ENCODE peak calls at places on chromosomes 6 and 20, in eight cellular contexts. W is astrocyte of the spinal cord, P is A549, X is fibroblast of mammary gland, V is lung, M is skeletal muscle cell, O is MM.1S, F is upper lobe of left lung. D is an unnamed sample.

GRCh38 chr6:116398366-116399005 is 27.7 kb downstream of the DSE start:
- DNase-seq in P (no peak), V (no peak), O (no peak), W (peak), F (no peak), M (no peak), X (peak), D (no peak)

GRCh38 chr6:36873612-36874011 is 991 bp downstream of the PPIL1 start:
- DNase-seq in V (no peak), X (no peak), W (no peak), P (peak), M (no peak), F (no peak), O (peak), D (no peak)

GRCh38 chr20:41654884-41655283 is 36.7 kb upstream of the CHD6 start:
- DNase-seq in X (peak), M (peak), F (no peak), P (no peak), O (no peak), V (no peak), W (peak), D (no peak)

GRCh38 chr20:53782612-53783246 is 189.1 kb upstream of the ZNF217 start:
- DNase-seq in F (no peak), V (no peak), X (no peak), O (no peak), W (no peak), M (no peak), P (no peak), D (no peak)

GRCh38 chr20:1813101-1813529 is 82.1 kb upstream of the SIRPA start:
- DNase-seq in O (no peak), F (peak), W (peak), P (peak), V (peak), X (peak), M (peak), D (no peak)

GRCh38 chr20:33561981-33562601 is 72.2 kb downstream of the CBFA2T2 start:
- DNase-seq in P (peak), V (peak), F (peak), X (peak), M (peak), W (peak), O (no peak), D (no peak)

GRCh38 chr6:132236744-132237143 is 164.5 kb downstream of the MOXD1 start:
- DNase-seq in X (peak), F (no peak), M (peak), W (peak), O (no peak), P (no peak), V (no peak), D (no peak)

GRCh38 chr6:22709804-22710203 is 140.4 kb downstream of the HDGFL1 start:
- DNase-seq in O (no peak), M (no peak), F (no peak), P (no peak), X (peak), W (no peak), V (no peak), D (no peak)

GRCh38 chr20:37702643-37703337 is 9.0 kb downstream of the CTNNBL1 start:
- DNase-seq in O (no peak), P (no peak), W (no peak), M (no peak), V (no peak), X (no peak), F (no peak), D (no peak)

GRCh38 chr6:163367388-163368183 is 46.9 kb upstream of the QKI start:
- DNase-seq in P (no peak), W (peak), V (peak), F (peak), M (no peak), O (no peak), X (no peak), D (no peak)

GRCh38 chr6:75602897-75603395 is 1.3 kb downstream of the SENP6 start:
- DNase-seq in W (peak), V (no peak), F (no peak), X (no peak), M (no peak), P (no peak), O (peak), D (no peak)

GRCh38 chr6:8526619-8527018 is 91.3 kb upstream of the SLC35B3 start:
- DNase-seq in X (no peak), V (no peak), M (no peak), O (no peak), F (no peak), P (no peak), W (no peak), D (no peak)

GRCh38 chr6:20718705-20719653 is 184.7 kb downstream of the CDKAL1 start:
- DNase-seq in O (no peak), M (no peak), X (no peak), W (no peak), F (no peak), P (no peak), V (no peak), D (no peak)

GRCh38 chr20:23299673-23300050 is 50.9 kb upstream of the NXT1 start:
- DNase-seq in X (no peak), W (no peak), V (no peak), O (no peak), P (no peak), M (no peak), F (no peak), D (no peak)

GRCh38 chr20:22352019-22352418 is 232.4 kb downstream of the FOXA2 start:
- DNase-seq in W (no peak), X (no peak), V (no peak), F (no peak), P (no peak), O (no peak), M (no peak), D (no peak)

GRCh38 chr6:43980004-43980795 is 147.1 kb downstream of the MRPL14 start:
- DNase-seq in V (no peak), O (no peak), P (no peak), F (peak), X (no peak), M (no peak), W (no peak), D (no peak)

GRCh38 chr6:53340536-53340935 is 8.2 kb downstream of the ELOVL5 start:
- DNase-seq in X (no peak), F (no peak), O (no peak), M (no peak), V (no peak), W (no peak), P (no peak), D (no peak)

GRCh38 chr6:43090557-43090952 is 14.4 kb downstream of the PTK7 start:
- DNase-seq in V (no peak), F (no peak), X (no peak), W (no peak), M (no peak), P (no peak), O (no peak), D (no peak)

GRCh38 chr6:110098511-110099116 is 80.9 kb downstream of the WASF1 start:
- DNase-seq in F (no peak), M (no peak), O (no peak), W (no peak), X (no peak), V (no peak), P (no peak), D (no peak)

DNA sequence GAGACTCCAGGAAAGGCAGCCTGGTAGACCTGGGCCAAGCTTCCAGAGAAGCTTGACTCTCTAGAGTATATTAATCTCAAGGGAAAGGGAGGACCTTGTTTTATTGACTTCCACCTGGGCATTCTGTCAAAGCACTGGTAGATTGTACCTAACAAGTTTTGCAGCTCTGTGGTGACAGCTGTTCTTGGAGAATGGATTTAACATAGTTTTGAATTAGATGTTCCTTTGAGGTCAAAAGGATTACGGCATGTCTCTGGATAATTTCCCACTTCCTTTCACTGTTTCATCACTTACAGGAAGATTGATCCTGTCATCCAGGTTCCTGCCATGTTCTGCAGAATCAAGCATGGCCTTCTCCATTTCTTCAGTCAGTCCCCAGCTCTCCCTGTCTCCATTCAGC is 246.0 kb downstream of the PHACTR1 start:
- DNase-seq in W (no peak), M (no peak), O (no peak), F (no peak), V (no peak), X (peak), P (no peak), D (no peak)
- H3K4me3 ChIP-seq in W (no peak), M (no peak), O (no peak), F (no peak), V (no peak), X (no peak), P (no peak), D (no peak)

DNA sequence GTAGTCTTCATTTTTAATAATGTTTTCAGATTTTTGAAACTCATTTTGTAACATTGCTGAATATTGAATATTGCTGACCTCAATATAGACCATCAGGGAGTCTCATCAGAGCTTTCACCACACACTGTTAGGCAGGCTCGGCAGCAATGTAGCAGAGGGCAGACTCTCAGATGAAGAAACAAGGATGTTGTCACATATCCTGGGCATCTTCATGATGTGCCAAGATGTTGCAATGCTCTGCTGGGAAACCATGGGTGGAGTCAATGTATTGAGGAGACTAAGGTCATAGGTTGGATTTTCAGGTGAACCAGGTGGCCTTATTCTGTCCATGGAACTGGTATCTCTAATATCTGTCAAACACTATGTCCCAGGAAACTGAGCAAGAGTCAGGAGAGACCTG is 27.3 kb downstream of the NR2E1 start:
- DNase-seq in F (no peak), P (no peak), X (no peak), O (no peak), M (no peak), V (no peak), W (no peak), D (no peak)
- H3K4me3 ChIP-seq in F (no peak), P (no peak), X (no peak), O (no peak), M (no peak), V (no peak), W (no peak), D (no peak)

GRCh38 chr6:137813308-137813707 is 53.8 kb upstream of the TNFAIP3 start:
- DNase-seq in O (no peak), V (no peak), P (no peak), W (no peak), X (no peak), M (no peak), F (no peak), D (no peak)

GRCh38 chr6:137808836-137809315 is 58.2 kb upstream of the TNFAIP3 start:
- DNase-seq in M (no peak), F (no peak), X (no peak), W (no peak), P (no peak), V (no peak), O (no peak), D (no peak)

GRCh38 chr6:137810554-137811120 is 56.4 kb upstream of the TNFAIP3 start:
- DNase-seq in P (no peak), W (no peak), F (no peak), X (no peak), M (no peak), O (no peak), V (no peak), D (no peak)

GRCh38 chr6:137811912-137812553 is 55.0 kb upstream of the TNFAIP3 start:
- DNase-seq in W (no peak), P (no peak), V (no peak), M (no peak), F (no peak), X (no peak), O (no peak), D (no peak)

DNA sequence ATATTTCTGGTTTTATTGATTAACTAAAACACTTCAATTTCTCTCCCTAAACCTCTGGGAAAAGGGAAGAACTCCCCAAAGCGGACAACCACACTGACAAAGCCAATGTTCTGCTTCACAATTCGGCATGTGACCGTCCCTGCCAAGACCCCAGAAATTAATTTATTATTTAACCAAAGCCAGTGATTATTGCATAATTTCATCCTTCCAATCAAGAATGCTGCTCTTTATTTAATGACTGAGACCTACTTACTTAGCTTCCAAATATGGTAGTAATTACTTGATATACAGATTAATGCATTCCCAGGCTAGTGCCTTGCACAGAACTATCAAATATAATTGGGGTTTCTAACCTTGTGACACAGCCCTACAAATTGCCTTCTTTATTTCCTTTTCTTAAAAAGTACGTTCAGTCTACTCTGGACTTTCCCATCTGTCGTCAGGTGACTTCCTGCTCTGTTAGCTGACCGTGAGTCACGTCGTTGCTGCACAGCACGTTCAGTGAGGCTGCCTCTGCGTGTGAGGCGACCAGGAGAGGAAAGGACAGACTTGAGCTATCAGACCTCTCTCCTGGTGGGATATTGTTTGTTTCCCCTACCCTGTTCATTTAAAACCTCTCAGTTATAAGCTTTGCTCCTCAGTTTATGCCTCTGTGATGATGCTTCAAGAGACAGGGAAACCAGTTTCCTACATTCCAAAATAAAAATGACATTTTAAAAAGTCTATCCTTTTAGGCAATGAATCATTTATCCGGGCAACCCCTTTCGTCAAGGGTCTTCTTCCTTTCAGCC is 55.7 kb upstream of the TNFAIP3 start:
- DNase-seq in M (peak), X (peak), V (peak), O (peak), W (peak), F (peak), P (peak), D (peak)
- H3K4me3 ChIP-seq in M (no peak), X (no peak), V (no peak), O (no peak), W (no peak), F (no peak), P (peak), D (peak)

GRCh38 chr6:170096803-170097504 is 193.9 kb downstream of the DLL1 start:
- DNase-seq in O (no peak), V (no peak), P (no peak), F (peak), X (no peak), M (no peak), W (no peak), D (no peak)
- H3K4me3 ChIP-seq in O (no peak), V (no peak), P (no peak), F (no peak), X (no peak), M (no peak), W (no peak), D (no peak)

GRCh38 chr6:69789573-69789972 is 7.2 kb downstream of the LMBRD1 start:
- DNase-seq in F (no peak), W (no peak), O (no peak), X (no peak), P (no peak), M (no peak), V (no peak), D (no peak)
- H3K4me3 ChIP-seq in F (no peak), W (no peak), O (no peak), X (no peak), P (no peak), M (no peak), V (no peak), D (no peak)

GRCh38 chr6:81725127-81725526 is 27.4 kb downstream of the TENT5A start:
- DNase-seq in W (no peak), X (no peak), O (no peak), M (no peak), P (no peak), F (no peak), V (no peak), D (no peak)
- H3K4me3 ChIP-seq in W (no peak), X (no peak), O (no peak), M (no peak), P (no peak), F (no peak), V (no peak), D (no peak)

GRCh38 chr6:30073489-30074240 is 1.9 kb downstream of the RNF39 start:
- DNase-seq in F (no peak), P (no peak), W (no peak), O (no peak), V (no peak), X (no peak), M (no peak), D (no peak)
- H3K4me3 ChIP-seq in F (no peak), P (no peak), W (no peak), O (no peak), V (no peak), X (no peak), M (no peak), D (no peak)

D was measured in GM06990.